ENCODE peak calls at places on chromosomes 4 and X, in four cellular contexts. P is GM12878, R is K562, U is HepG2. W is an unnamed sample.

GRCh38 chr4:78645853-78646757 is 94.5 kb downstream of the ANXA3 start:
- DNase-seq in R (peak; percentile 62), U (peak; percentile 36), P (no peak), W (no peak)

GRCh38 chrX:642436-643210 is 12.0 kb downstream of the SHOX start:
- DNase-seq in P (no peak), R (no peak), U (no peak), W (no peak)

GRCh38 chr4:151400343-151400742 is 8.6 kb upstream of the FHIP1A start:
- DNase-seq in U (no peak), P (no peak), R (no peak), W (no peak)

GRCh38 chrX:55524487-55524886 is 34.8 kb upstream of the USP51 start:
- DNase-seq in P (no peak), U (peak; percentile 0), R (peak; percentile 11), W (no peak)

GRCh38 chr4:122536001-122536400 is 79.5 kb upstream of the IL2 start:
- DNase-seq in R (no peak), P (no peak), U (no peak), W (no peak)

GRCh38 chr4:137524642-137525384 is 7.5 kb downstream of the PCDH18 start:
- DNase-seq in U (no peak), P (no peak), R (no peak), W (no peak)

GRCh38 chrX:153879741-153880439 is 6.1 kb downstream of the L1CAM start:
- DNase-seq in R (no peak), U (no peak), P (no peak), W (no peak)

GRCh38 chr4:111943796-111944203 is 201.5 kb upstream of the FAM241A start:
- DNase-seq in R (peak; percentile 3), P (no peak), U (peak; percentile 28), W (peak; percentile 66)

GRCh38 chr4:184994010-184994622 is 24.2 kb upstream of the HELT start:
- DNase-seq in U (no peak), R (no peak), P (no peak), W (no peak)

GRCh38 chr4:12827966-12828365 is 656.2 kb downstream of the RAB28 start:
- DNase-seq in R (no peak), U (no peak), P (no peak), W (no peak)

GRCh38 chrX:69173906-69174305 is 8.7 kb upstream of the PJA1 start:
- DNase-seq in U (no peak), R (no peak), P (no peak), W (no peak)

GRCh38 chr4:182625193-182625592 is 292.0 kb downstream of the DCTD start:
- DNase-seq in P (no peak), U (no peak), R (peak; percentile 1), W (no peak)

GRCh38 chr4:126221717-126222116 is 907.0 kb downstream of the FAT4 start:
- DNase-seq in P (no peak), R (no peak), U (no peak), W (no peak)

GRCh38 chr4:98484031-98484430 is 174.4 kb downstream of the TSPAN5 start:
- DNase-seq in P (no peak), R (no peak), U (no peak), W (no peak)

GRCh38 chr4:141328550-141329173 is 108.0 kb downstream of the ZNF330 start:
- DNase-seq in P (no peak), U (no peak), R (no peak), W (no peak)

DNA sequence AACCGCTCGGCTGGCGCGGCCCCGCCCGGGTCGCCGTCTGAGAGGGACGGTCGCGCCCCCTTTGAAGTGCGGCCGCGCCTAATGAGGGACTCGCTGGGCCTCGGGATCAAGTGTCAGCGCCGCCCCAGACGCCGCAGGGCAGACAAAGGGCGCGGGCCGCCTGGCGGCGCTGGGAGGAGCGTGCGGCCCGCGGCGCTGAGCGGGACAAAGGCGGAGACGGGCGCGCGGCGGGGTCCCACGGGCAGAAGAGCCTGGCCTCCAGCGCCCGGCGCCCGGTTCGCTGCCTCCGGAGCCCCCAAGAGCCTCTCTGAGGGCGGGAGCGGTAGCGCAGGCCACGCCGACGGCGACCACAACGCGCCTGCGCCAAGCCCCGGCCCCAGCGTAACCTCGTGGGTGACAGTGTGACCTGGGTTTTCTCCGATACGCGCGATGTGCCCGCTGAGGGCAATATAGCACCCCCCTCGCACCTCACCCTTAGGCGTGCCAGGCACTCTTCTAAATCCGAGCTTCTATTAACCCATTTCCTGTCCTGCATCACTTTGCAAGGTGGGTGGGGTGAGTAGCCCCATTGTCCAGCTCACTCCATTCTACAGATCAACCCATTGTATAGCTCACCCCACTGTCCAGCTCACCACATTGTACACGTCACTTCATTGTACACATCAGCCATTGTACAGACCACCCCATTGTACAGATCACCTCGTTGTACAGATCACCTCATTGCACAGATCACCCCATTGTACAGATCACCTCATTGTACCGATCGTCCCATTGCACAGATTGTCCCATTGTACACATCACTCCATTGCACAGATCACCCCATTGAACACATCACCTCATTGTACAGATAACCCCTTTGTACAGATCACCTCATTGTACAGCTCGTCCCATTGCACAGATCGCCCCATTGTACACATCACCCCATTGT is 33.7 kb upstream of the STX18 start:
- DNase-seq in P (peak; percentile 9), U (no peak), R (peak; percentile 77), W (peak; percentile 33)
- TF ChIP-seq ATF3 in P (no peak), U (no peak), R (no peak), W (no peak)

DNA sequence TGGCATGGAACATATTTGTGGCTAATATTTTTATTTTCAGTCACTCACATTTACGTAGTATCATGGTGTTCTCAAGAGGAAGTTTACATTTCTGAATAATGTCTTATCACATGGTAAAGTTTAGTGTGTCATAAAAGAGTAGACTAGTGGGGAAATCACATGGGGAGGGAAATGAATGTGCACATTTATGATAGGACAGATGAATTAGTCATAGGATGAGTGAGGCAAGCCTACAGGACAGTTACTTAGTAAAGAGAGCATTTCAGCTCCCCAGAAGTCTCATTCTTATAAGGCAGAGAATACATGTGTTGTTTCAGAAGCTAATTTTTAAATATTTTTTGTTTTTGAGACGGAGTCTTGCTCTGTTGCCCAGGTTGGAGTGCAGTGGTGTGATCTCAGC is 6.2 kb downstream of the GK start:
- DNase-seq in U (no peak), P (no peak), R (peak; percentile 50), W (no peak)
- TF ChIP-seq RAD21 in U (no peak), P (no peak), R (no peak), W (no peak)

GRCh38 chr4:17058506-17058905 is 160.1 kb upstream of the LDB2 start:
- DNase-seq in U (no peak), R (no peak), P (no peak), W (no peak)
- H3K27ac ChIP-seq in U (no peak overlapping the region), R (no peak overlapping the region), P (no peak overlapping the region), W (no peak overlapping the region)

DNA sequence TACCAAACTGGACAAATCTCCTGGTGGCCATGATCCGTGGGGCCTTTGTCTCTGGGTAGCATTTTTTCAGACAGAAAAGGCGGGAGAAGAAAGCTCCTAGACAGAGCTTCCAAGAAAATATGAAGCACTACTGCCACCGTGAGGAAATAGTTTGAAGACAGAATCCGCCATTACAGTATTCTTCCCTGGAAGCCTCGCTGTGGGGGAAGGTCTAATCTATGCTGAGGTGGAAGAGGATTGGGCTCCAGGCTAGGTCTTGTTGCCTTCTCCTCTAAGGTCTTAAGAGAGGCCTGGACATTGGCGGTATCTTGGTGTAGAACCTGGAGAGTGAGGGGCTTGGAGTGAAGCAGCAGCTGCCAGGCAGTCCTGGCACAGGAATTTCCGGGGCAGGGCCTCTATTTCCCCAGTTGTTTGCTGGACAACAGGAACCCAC is 218.9 kb downstream of the OR13H1 start:
- DNase-seq in P (peak; percentile 80), U (no peak), R (peak; percentile 53), W (no peak)
- TF ChIP-seq ATF3 in P (no peak), U (no peak), R (no peak), W (no peak)

GRCh38 chr4:15964159-15964558 is 1.2 kb upstream of the FGFBP2 start:
- DNase-seq in U (no peak), P (no peak), R (no peak), W (no peak)
- TF ChIP-seq RAD21 in U (no peak), P (no peak), R (no peak), W (no peak)

GRCh38 chr4:83208776-83209365 is 75.7 kb downstream of the COQ2 start:
- DNase-seq in P (no peak), R (no peak), U (no peak), W (no peak)

GRCh38 chr4:83213640-83214039 is 71.0 kb downstream of the COQ2 start:
- DNase-seq in R (no peak), U (no peak), P (no peak), W (no peak)

GRCh38 chr4:83208371-83208770 is 76.2 kb downstream of the COQ2 start:
- DNase-seq in R (no peak), P (no peak), U (no peak), W (no peak)

GRCh38 chr4:83214079-83214478 is 70.5 kb downstream of the COQ2 start:
- DNase-seq in U (no peak), R (no peak), P (no peak), W (no peak)

DNA sequence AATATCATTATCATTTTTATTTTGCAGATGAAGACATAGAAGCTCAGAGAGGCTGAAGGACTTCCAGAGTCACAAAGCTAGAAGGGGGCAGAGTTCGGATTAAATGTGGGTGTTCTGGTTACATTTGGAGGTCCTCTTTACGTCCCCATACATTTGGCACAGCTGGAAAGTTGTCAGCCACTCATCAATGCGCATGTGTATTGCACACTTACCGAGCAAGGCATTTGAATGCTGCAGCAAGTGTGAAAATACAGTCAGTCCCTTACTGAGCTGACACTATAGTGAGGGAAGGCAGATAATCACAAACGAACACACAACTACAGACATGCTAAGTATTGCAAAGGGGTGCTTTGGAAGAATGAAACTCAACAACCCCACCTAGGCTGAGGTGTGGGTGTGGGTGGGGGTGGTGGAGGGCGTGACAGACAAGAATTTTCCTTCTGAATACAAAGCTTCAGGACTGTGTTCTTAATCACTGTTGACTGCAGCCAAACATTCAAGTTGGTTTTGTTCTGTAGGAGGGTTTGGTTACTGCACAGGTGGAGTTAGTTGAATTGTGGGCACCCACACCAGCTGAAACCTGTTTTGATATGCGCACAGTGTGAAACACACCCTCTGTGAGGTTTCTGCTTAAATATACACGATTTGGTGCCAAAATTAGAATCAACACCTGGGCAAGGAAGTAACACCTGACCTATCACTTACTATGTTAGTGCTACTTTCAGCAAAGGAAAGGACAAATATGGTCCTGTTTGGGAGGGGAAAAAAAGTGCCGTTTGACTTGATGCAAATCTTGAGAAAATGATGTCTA is 72.4 kb downstream of the COQ2 start:
- DNase-seq in U (no peak), P (peak; percentile 90), R (no peak), W (no peak)
- H3K27ac ChIP-seq in U (no peak overlapping the region), P (peak overlapping the region; percentile 60), R (no peak overlapping the region), W (no peak overlapping the region)

GRCh38 chr4:108396900-108397299 is 223.5 kb upstream of the RPL34 start:
- DNase-seq in P (no peak), R (no peak), U (no peak), W (no peak)
- TF ChIP-seq ATF3 in P (no peak), R (no peak), U (no peak), W (no peak)

GRCh38 chrX:120736989-120737388 is 107.1 kb upstream of the C1GALT1C1 start:
- DNase-seq in R (no peak), P (no peak), U (no peak), W (no peak)
- TF ChIP-seq RAD21 in R (no peak), P (no peak), U (no peak), W (no peak)

GRCh38 chr4:1294424-1294823 is 4.7 kb downstream of the MAEA start:
- DNase-seq in P (no peak), U (no peak), R (no peak), W (no peak)

GRCh38 chr4:1294891-1295290 is 5.2 kb downstream of the MAEA start:
- DNase-seq in R (no peak), P (no peak), U (no peak), W (no peak)

GRCh38 chr4:1296324-1297022 is 6.8 kb downstream of the MAEA start:
- DNase-seq in R (no peak), P (no peak), U (no peak), W (no peak)

GRCh38 chr4:1297023-1297395 is 7.3 kb downstream of the MAEA start:
- DNase-seq in U (no peak), P (no peak), R (no peak), W (no peak)

GRCh38 chr4:1295405-1296055 is 5.8 kb downstream of the MAEA start:
- DNase-seq in U (no peak), P (no peak), R (no peak), W (no peak)
- H3K27ac ChIP-seq in U (no peak overlapping the region), P (no peak overlapping the region), R (no peak overlapping the region), W (no peak overlapping the region)

W was measured in HCT116.